ENCODE peak calls at places on chromosomes 13 and 19, in four cellular contexts. One of them, this sample, is unnamed.

GRCh38 chr13:83881917-83882625 is at the start of gene SLITRK1:
- DNase-seq in HCT116: no peak
- DNase-seq in H1: peak; percentile 93
- DNase-seq in GM12878: peak; percentile 9
- DNase-seq in this sample: peak; percentile 2

GRCh38 chr13:40319699-40320586 is 346.5 kb downstream of the FOXO1 start:
- DNase-seq in GM12878: no peak
- DNase-seq in HCT116: no peak
- DNase-seq in H1: no peak
- DNase-seq in this sample: no peak

GRCh38 chr13:80399340-80400163 is 58.6 kb upstream of the SPRY2 start:
- DNase-seq in HCT116: no peak
- DNase-seq in GM12878: peak; percentile 17
- DNase-seq in H1: no peak
- DNase-seq in this sample: no peak

GRCh38 chr19:39696418-39696817 is 7.9 kb upstream of the LGALS14 start:
- DNase-seq in HCT116: no peak
- DNase-seq in H1: no peak
- DNase-seq in GM12878: no peak
- DNase-seq in this sample: no peak

GRCh38 chr19:19997656-19998268 is 41.5 kb downstream of the ZNF682 start:
- DNase-seq in H1: peak; percentile 90
- DNase-seq in GM12878: no peak
- DNase-seq in HCT116: no peak
- DNase-seq in this sample: peak; percentile 12

GRCh38 chr13:108375772-108376171 is 106.3 kb downstream of the TNFSF13B start:
- DNase-seq in H1: no peak
- DNase-seq in HCT116: no peak
- DNase-seq in GM12878: no peak
- DNase-seq in this sample: no peak

GRCh38 chr19:54319049-54319448 is 6.1 kb upstream of the LILRA5 start:
- DNase-seq in GM12878: no peak
- DNase-seq in H1: no peak
- DNase-seq in HCT116: no peak
- DNase-seq in this sample: no peak

GRCh38 chr13:103351035-103351828 is 285.0 kb upstream of the SLC10A2 start:
- DNase-seq in HCT116: no peak
- DNase-seq in GM12878: no peak
- DNase-seq in H1: peak; percentile 49
- DNase-seq in this sample: no peak

GRCh38 chr13:95752677-95753076 is 75.7 kb downstream of the DNAJC3 start:
- DNase-seq in HCT116: no peak
- DNase-seq in H1: no peak
- DNase-seq in GM12878: no peak
- DNase-seq in this sample: no peak

GRCh38 chr19:16559896-16560295 is 12.3 kb downstream of the SLC35E1 start:
- DNase-seq in H1: no peak
- DNase-seq in HCT116: no peak
- DNase-seq in GM12878: no peak
- DNase-seq in this sample: no peak

GRCh38 chr19:17389288-17389687 is 4.7 kb downstream of the CCDC194 start:
- DNase-seq in H1: no peak
- DNase-seq in GM12878: no peak
- DNase-seq in HCT116: no peak
- DNase-seq in this sample: no peak

GRCh38 chr19:21812448-21812847 is 23.5 kb downstream of the ZNF43 start:
- DNase-seq in GM12878: no peak
- DNase-seq in H1: no peak
- DNase-seq in HCT116: no peak
- DNase-seq in this sample: no peak

GRCh38 chr19:30069535-30070197 is 127.6 kb downstream of the URI1 start:
- DNase-seq in HCT116: no peak
- DNase-seq in GM12878: no peak
- DNase-seq in H1: no peak
- DNase-seq in this sample: no peak

GRCh38 chr13:72221276-72221962 is 354.4 kb upstream of the DACH1 start:
- DNase-seq in HCT116: peak; percentile 18
- DNase-seq in H1: peak; percentile 82
- DNase-seq in GM12878: no peak
- DNase-seq in this sample: peak; percentile 19

GRCh38 chr19:54188224-54188871 is 1.0 kb downstream of the MBOAT7 start:
- DNase-seq in H1: no peak
- DNase-seq in HCT116: no peak
- DNase-seq in GM12878: no peak
- DNase-seq in this sample: peak; percentile 72

GRCh38 chr13:45292176-45292575 is 48.8 kb downstream of the TPT1 start:
- DNase-seq in GM12878: no peak
- DNase-seq in H1: no peak
- DNase-seq in HCT116: peak; percentile 70
- DNase-seq in this sample: no peak

GRCh38 chr19:56507446-56508281 is at the start of gene ZNF471:
- DNase-seq in H1: peak; percentile 88
- DNase-seq in HCT116: no peak
- DNase-seq in GM12878: no peak
- DNase-seq in this sample: no peak

GRCh38 chr19:37313335-37313627 is 57.6 kb upstream of the ZNF527 start:
- DNase-seq in HCT116: no peak
- DNase-seq in H1: no peak
- DNase-seq in GM12878: no peak
- DNase-seq in this sample: no peak

GRCh38 chr13:71704650-71705049 is 162.4 kb downstream of the DACH1 start:
- DNase-seq in GM12878: no peak
- DNase-seq in HCT116: no peak
- DNase-seq in H1: no peak
- DNase-seq in this sample: no peak

GRCh38 chr19:16496613-16496983 is 404 bp downstream of the C19orf44 start:
- DNase-seq in HCT116: no peak
- DNase-seq in H1: peak; percentile 48
- DNase-seq in GM12878: no peak
- DNase-seq in this sample: peak; percentile 51

GRCh38 chr19:53927745-53928144 is 18.7 kb downstream of the CACNG7 start:
- DNase-seq in HCT116: no peak
- DNase-seq in H1: peak; percentile 88
- DNase-seq in GM12878: no peak
- DNase-seq in this sample: peak; percentile 54

GRCh38 chr13:24074687-24075086 is 85.8 kb upstream of the SPATA13 start:
- DNase-seq in GM12878: no peak
- DNase-seq in H1: no peak
- DNase-seq in HCT116: no peak
- DNase-seq in this sample: no peak

GRCh38 chr13:80100636-80101035 is 240.3 kb downstream of the SPRY2 start:
- DNase-seq in GM12878: no peak
- DNase-seq in H1: no peak
- DNase-seq in HCT116: no peak
- DNase-seq in this sample: no peak

GRCh38 chr19:42253245-42254082 is 1.5 kb downstream of the ERF start:
- DNase-seq in GM12878: no peak
- DNase-seq in HCT116: no peak
- DNase-seq in H1: peak; percentile 81
- DNase-seq in this sample: peak; percentile 78

GRCh38 chr13:63455938-63456337 is 2040.3 kb upstream of the PCDH20 start:
- DNase-seq in HCT116: no peak
- DNase-seq in GM12878: no peak
- DNase-seq in H1: no peak
- DNase-seq in this sample: peak; percentile 5

GRCh38 chr13:64723735-64724134 is 2506.4 kb downstream of the PCDH9 start:
- DNase-seq in HCT116: peak; percentile 80
- DNase-seq in GM12878: no peak
- DNase-seq in H1: no peak
- DNase-seq in this sample: no peak

GRCh38 chr19:16301999-16302694 is 22.5 kb upstream of the KLF2 start:
- DNase-seq in H1: no peak
- DNase-seq in HCT116: peak; percentile 59
- DNase-seq in GM12878: no peak
- DNase-seq in this sample: no peak

GRCh38 chr13:98199480-98199879 is 22.4 kb upstream of the RNF113B start:
- DNase-seq in HCT116: no peak
- DNase-seq in H1: no peak
- DNase-seq in GM12878: no peak
- DNase-seq in this sample: no peak

GRCh38 chr13:20414475-20415287 is 111.0 kb downstream of the CRYL1 start:
- DNase-seq in HCT116: no peak
- DNase-seq in GM12878: no peak
- DNase-seq in H1: peak; percentile 74
- DNase-seq in this sample: no peak

GRCh38 chr13:100987993-100988392 is 313.4 kb upstream of the TMTC4 start:
- DNase-seq in HCT116: no peak
- DNase-seq in H1: no peak
- DNase-seq in GM12878: no peak
- DNase-seq in this sample: no peak

GRCh38 chr13:51624207-51624606 is 39.9 kb downstream of the WDFY2 start:
- DNase-seq in GM12878: no peak
- DNase-seq in H1: no peak
- DNase-seq in HCT116: no peak
- DNase-seq in this sample: no peak

GRCh38 chr13:40479196-40479845 is 187.1 kb downstream of the FOXO1 start:
- DNase-seq in GM12878: no peak
- DNase-seq in H1: no peak
- DNase-seq in HCT116: no peak
- DNase-seq in this sample: no peak

GRCh38 chr19:10535613-10536012 is 8.1 kb upstream of the ATG4D start:
- DNase-seq in HCT116: no peak
- DNase-seq in H1: no peak
- DNase-seq in GM12878: no peak
- DNase-seq in this sample: peak; percentile 3

GRCh38 chr19:22517496-22518411 is 95.6 kb upstream of the ZNF98 start:
- DNase-seq in H1: no peak
- DNase-seq in HCT116: no peak
- DNase-seq in GM12878: no peak
- DNase-seq in this sample: no peak

GRCh38 chr13:57123660-57124059 is 17.1 kb upstream of the PRR20A start:
- DNase-seq in H1: no peak
- DNase-seq in HCT116: no peak
- DNase-seq in GM12878: no peak
- DNase-seq in this sample: no peak

GRCh38 chr13:49533586-49534269 is 38.0 kb downstream of the PHF11 start:
- DNase-seq in GM12878: no peak
- DNase-seq in HCT116: no peak
- DNase-seq in H1: no peak
- DNase-seq in this sample: no peak

GRCh38 chr13:49532593-49532992 is 36.8 kb downstream of the PHF11 start:
- DNase-seq in H1: no peak
- DNase-seq in GM12878: no peak
- DNase-seq in HCT116: no peak
- DNase-seq in this sample: no peak

GRCh38 chr13:49530452-49530851 is 34.7 kb downstream of the PHF11 start:
- DNase-seq in HCT116: no peak
- DNase-seq in H1: no peak
- DNase-seq in GM12878: no peak
- DNase-seq in this sample: no peak

GRCh38 chr13:49536144-49536873 is 40.6 kb downstream of the PHF11 start:
- DNase-seq in H1: no peak
- DNase-seq in GM12878: no peak
- DNase-seq in HCT116: no peak
- DNase-seq in this sample: no peak

GRCh38 chr13:49533011-49533410 is 37.3 kb downstream of the PHF11 start:
- DNase-seq in H1: no peak
- DNase-seq in GM12878: no peak
- DNase-seq in HCT116: no peak
- DNase-seq in this sample: no peak
- H3K27ac ChIP-seq in H1: no peak overlapping the region
- H3K27ac ChIP-seq in GM12878: peak overlapping the region; percentile 15
- H3K27ac ChIP-seq in HCT116: no peak overlapping the region
- H3K27ac ChIP-seq in this sample: no peak overlapping the region

DNA sequence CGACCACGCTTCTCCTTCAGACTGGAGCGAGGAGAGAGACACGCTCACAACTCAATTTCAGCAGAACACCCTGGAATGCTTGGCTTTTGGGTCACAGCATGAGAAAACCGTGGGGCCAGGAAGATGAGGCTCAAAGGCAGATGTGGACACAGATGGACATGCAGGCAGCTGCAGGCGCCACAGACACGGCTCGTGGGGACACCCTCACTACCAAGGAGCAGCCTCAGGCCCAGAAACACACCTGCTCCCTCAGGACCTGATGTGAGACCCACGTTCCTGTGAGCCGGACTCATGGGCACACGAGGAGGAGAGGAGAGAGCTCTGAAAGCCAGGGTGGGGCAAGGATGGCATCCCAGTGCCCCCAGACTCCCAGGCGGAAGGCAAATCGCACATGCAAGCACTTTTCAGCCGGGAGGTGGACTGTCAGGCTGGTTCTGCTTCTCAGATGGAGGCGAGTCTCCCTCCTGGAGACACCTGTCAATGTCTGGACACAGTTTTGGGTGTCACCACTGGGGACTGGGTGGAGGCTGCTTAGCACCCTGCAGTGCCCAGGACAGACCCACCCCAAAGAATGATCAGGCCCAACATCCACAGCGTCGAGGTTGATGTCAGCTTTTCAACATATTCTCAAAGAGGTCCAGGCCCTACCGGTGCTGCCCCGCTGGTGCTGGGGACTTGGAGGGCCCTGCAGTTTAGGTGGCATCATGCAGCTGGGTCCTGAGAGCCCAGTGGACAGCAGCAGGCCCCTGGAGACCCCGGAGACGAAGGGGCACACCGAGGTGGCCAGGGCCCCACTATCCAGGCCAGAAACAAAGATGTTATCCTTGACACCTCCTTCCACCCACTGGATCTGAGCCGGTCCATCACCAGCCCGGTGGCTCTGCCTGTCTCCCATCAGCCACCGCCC is 2.3 kb downstream of the ABHD17A start:
- DNase-seq in H1: no peak
- DNase-seq in GM12878: no peak
- DNase-seq in HCT116: no peak
- DNase-seq in this sample: no peak
- TF ChIP-seq EGR1 in H1: no peak
- TF ChIP-seq EGR1 in GM12878: no peak
- TF ChIP-seq EGR1 in HCT116: no peak
- TF ChIP-seq EGR1 in this sample: no peak

GRCh38 chr13:33276581-33276980 is 9.0 kb downstream of the STARD13 start:
- DNase-seq in H1: no peak
- DNase-seq in HCT116: no peak
- DNase-seq in GM12878: no peak
- DNase-seq in this sample: no peak
- H3K27ac ChIP-seq in H1: no peak overlapping the region
- H3K27ac ChIP-seq in HCT116: no peak overlapping the region
- H3K27ac ChIP-seq in GM12878: no peak overlapping the region
- H3K27ac ChIP-seq in this sample: no peak overlapping the region

DNA sequence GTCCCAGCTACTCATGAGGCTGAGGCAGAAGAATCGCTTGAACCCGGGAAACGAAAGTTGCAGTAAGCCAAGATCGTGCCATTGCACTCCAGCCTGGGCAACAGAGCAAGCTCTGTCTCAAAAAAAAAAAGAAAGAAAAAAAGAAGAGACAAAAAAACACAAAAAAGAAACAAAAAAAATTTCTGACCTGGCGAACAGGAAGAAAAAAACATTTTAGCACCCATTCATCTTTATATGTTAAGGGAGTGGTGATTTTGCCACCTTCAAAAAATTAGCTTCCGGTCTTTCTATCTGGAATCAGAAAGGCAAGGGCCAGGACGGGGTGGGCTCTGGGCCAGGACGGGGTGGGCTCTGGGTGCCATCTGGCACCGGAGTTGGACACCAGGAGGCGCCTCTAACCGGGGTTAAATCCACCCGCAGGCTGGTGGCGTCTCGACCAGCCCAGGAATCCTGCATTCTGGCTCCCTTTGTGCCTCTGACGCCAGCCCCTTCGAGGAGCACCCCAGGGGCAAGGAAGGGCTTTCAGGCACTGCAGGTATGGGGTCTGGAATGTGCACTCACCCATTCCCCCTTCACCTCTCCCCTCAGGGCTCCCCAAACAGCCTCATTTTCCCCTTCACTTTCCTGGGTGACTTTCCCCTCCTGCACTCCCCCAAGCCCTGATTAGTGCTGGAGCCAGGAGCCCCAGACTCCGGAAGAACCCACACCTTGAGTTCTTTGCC is 10.4 kb upstream of the ZSWIM4 start:
- DNase-seq in H1: peak; percentile 88
- DNase-seq in HCT116: peak; percentile 39
- DNase-seq in GM12878: no peak
- DNase-seq in this sample: peak; percentile 66
- TF ChIP-seq EGR1 in H1: no peak
- TF ChIP-seq EGR1 in HCT116: no peak
- TF ChIP-seq EGR1 in GM12878: no peak
- TF ChIP-seq EGR1 in this sample: no peak

This sample was measured in K562.